ENCODE peak calls at places on chromosome 3, in four cellular contexts. One of them, this sample, is unnamed. For H3K27me3, the result is how much of the 10 kb centered on the place peaks cover.

GRCh38 chr3:4926892-4927291 is 52.3 kb upstream of the BHLHE40 start:
- DNase-seq in body of pancreas: no peak
- DNase-seq in mammary epithelial cell: no peak
- DNase-seq in dorsolateral prefrontal cortex: no peak
- DNase-seq in this sample: no peak

GRCh38 chr3:380801-381200 is 184.2 kb downstream of the CHL1 start:
- DNase-seq in body of pancreas: no peak
- DNase-seq in dorsolateral prefrontal cortex: no peak
- DNase-seq in mammary epithelial cell: no peak
- DNase-seq in this sample: no peak

GRCh38 chr3:112508860-112509259 is 9.6 kb upstream of the BTLA start:
- DNase-seq in mammary epithelial cell: no peak
- DNase-seq in body of pancreas: no peak
- DNase-seq in dorsolateral prefrontal cortex: no peak
- DNase-seq in this sample: no peak

GRCh38 chr3:133369041-133369440 is 30.8 kb upstream of the BFSP2 start:
- DNase-seq in mammary epithelial cell: no peak
- DNase-seq in body of pancreas: no peak
- DNase-seq in dorsolateral prefrontal cortex: no peak
- DNase-seq in this sample: no peak

GRCh38 chr3:181250714-181251113 is 261.2 kb upstream of the DNAJC19 start:
- DNase-seq in body of pancreas: no peak
- DNase-seq in mammary epithelial cell: no peak
- DNase-seq in dorsolateral prefrontal cortex: no peak
- DNase-seq in this sample: no peak

GRCh38 chr3:138348107-138348949 is at the start of gene MRAS:
- DNase-seq in body of pancreas: peak
- DNase-seq in mammary epithelial cell: peak
- DNase-seq in dorsolateral prefrontal cortex: peak
- DNase-seq in this sample: peak

GRCh38 chr3:14988988-14989394 is 41.6 kb downstream of the NR2C2 start:
- DNase-seq in dorsolateral prefrontal cortex: no peak
- DNase-seq in mammary epithelial cell: no peak
- DNase-seq in body of pancreas: no peak
- DNase-seq in this sample: no peak

GRCh38 chr3:125959317-125960065 is 9.5 kb upstream of the ROPN1B start:
- DNase-seq in mammary epithelial cell: no peak
- DNase-seq in dorsolateral prefrontal cortex: no peak
- DNase-seq in body of pancreas: no peak
- DNase-seq in this sample: no peak

GRCh38 chr3:1292571-1292970 is 199.7 kb downstream of the CNTN6 start:
- DNase-seq in mammary epithelial cell: no peak
- DNase-seq in body of pancreas: no peak
- DNase-seq in dorsolateral prefrontal cortex: no peak
- DNase-seq in this sample: no peak

GRCh38 chr3:160141485-160142185 is 83.6 kb upstream of the C3orf80 start:
- DNase-seq in dorsolateral prefrontal cortex: no peak
- DNase-seq in mammary epithelial cell: no peak
- DNase-seq in body of pancreas: no peak
- DNase-seq in this sample: no peak

GRCh38 chr3:4656646-4657318 is 163.6 kb downstream of the ITPR1 start:
- DNase-seq in body of pancreas: no peak
- DNase-seq in mammary epithelial cell: no peak
- DNase-seq in dorsolateral prefrontal cortex: no peak
- DNase-seq in this sample: no peak

GRCh38 chr3:56928379-56929068 is 126.8 kb upstream of the ARHGEF3 start:
- DNase-seq in dorsolateral prefrontal cortex: no peak
- DNase-seq in body of pancreas: no peak
- DNase-seq in mammary epithelial cell: no peak
- DNase-seq in this sample: peak

GRCh38 chr3:151593923-151594322 is 133.1 kb upstream of the IGSF10 start:
- DNase-seq in dorsolateral prefrontal cortex: no peak
- DNase-seq in body of pancreas: no peak
- DNase-seq in mammary epithelial cell: no peak
- DNase-seq in this sample: no peak

GRCh38 chr3:164912916-164913315 is 165.4 kb downstream of the SI start:
- DNase-seq in body of pancreas: no peak
- DNase-seq in mammary epithelial cell: no peak
- DNase-seq in dorsolateral prefrontal cortex: no peak
- DNase-seq in this sample: no peak

GRCh38 chr3:59185586-59186381 is 136.0 kb upstream of the CFAP20DC start:
- DNase-seq in body of pancreas: no peak
- DNase-seq in mammary epithelial cell: peak
- DNase-seq in dorsolateral prefrontal cortex: no peak
- DNase-seq in this sample: no peak

GRCh38 chr3:106208266-106208665 is 339.5 kb upstream of the CBLB start:
- DNase-seq in mammary epithelial cell: no peak
- DNase-seq in body of pancreas: no peak
- DNase-seq in dorsolateral prefrontal cortex: no peak
- DNase-seq in this sample: no peak

GRCh38 chr3:44999782-45000181 is 23.7 kb downstream of the EXOSC7 start:
- DNase-seq in dorsolateral prefrontal cortex: no peak
- DNase-seq in body of pancreas: peak
- DNase-seq in mammary epithelial cell: no peak
- DNase-seq in this sample: no peak

GRCh38 chr3:105367063-105367405 is 325 bp downstream of the ALCAM start:
- DNase-seq in body of pancreas: peak
- DNase-seq in dorsolateral prefrontal cortex: peak
- DNase-seq in mammary epithelial cell: no peak
- DNase-seq in this sample: peak

GRCh38 chr3:70849911-70850699 is 537.7 kb upstream of the MDFIC2 start:
- DNase-seq in body of pancreas: no peak
- DNase-seq in dorsolateral prefrontal cortex: no peak
- DNase-seq in mammary epithelial cell: peak
- DNase-seq in this sample: no peak

GRCh38 chr3:17955411-17955810 is 213.0 kb upstream of the TBC1D5 start:
- DNase-seq in body of pancreas: no peak
- DNase-seq in dorsolateral prefrontal cortex: no peak
- DNase-seq in mammary epithelial cell: no peak
- DNase-seq in this sample: no peak

GRCh38 chr3:129936757-129937156 is 37.8 kb upstream of the TRH start:
- DNase-seq in mammary epithelial cell: peak
- DNase-seq in body of pancreas: peak
- DNase-seq in dorsolateral prefrontal cortex: no peak
- DNase-seq in this sample: no peak

GRCh38 chr3:87082806-87083440 is 92.0 kb upstream of the VGLL3 start:
- DNase-seq in body of pancreas: no peak
- DNase-seq in mammary epithelial cell: peak
- DNase-seq in dorsolateral prefrontal cortex: no peak
- DNase-seq in this sample: no peak

GRCh38 chr3:181629029-181629428 is 82.7 kb upstream of the SOX2 start:
- DNase-seq in dorsolateral prefrontal cortex: no peak
- DNase-seq in body of pancreas: no peak
- DNase-seq in mammary epithelial cell: peak
- DNase-seq in this sample: no peak

GRCh38 chr3:126124148-126124868 is 40.4 kb upstream of the SLC41A3 start:
- DNase-seq in mammary epithelial cell: no peak
- DNase-seq in dorsolateral prefrontal cortex: peak
- DNase-seq in body of pancreas: peak
- DNase-seq in this sample: peak

GRCh38 chr3:45554001-45554691 is 40.4 kb upstream of the LIMD1 start:
- DNase-seq in body of pancreas: no peak
- DNase-seq in mammary epithelial cell: no peak
- DNase-seq in dorsolateral prefrontal cortex: no peak
- DNase-seq in this sample: no peak

GRCh38 chr3:26636328-26636727 is 13.8 kb downstream of the LRRC3B start:
- DNase-seq in body of pancreas: no peak
- DNase-seq in mammary epithelial cell: no peak
- DNase-seq in dorsolateral prefrontal cortex: no peak
- DNase-seq in this sample: no peak

GRCh38 chr3:58666683-58667082 is at the start of gene FAM3D:
- DNase-seq in dorsolateral prefrontal cortex: no peak
- DNase-seq in mammary epithelial cell: no peak
- DNase-seq in body of pancreas: no peak
- DNase-seq in this sample: no peak

GRCh38 chr3:112653881-112654300 is 12.9 kb upstream of the CCDC80 start:
- DNase-seq in body of pancreas: no peak
- DNase-seq in mammary epithelial cell: peak
- DNase-seq in dorsolateral prefrontal cortex: no peak
- DNase-seq in this sample: no peak

GRCh38 chr3:142244056-142244455 is 18.7 kb upstream of the GK5 start:
- DNase-seq in mammary epithelial cell: no peak
- DNase-seq in dorsolateral prefrontal cortex: no peak
- DNase-seq in body of pancreas: no peak
- DNase-seq in this sample: no peak

GRCh38 chr3:72982653-72983366 is 13.8 kb upstream of the PPP4R2 start:
- DNase-seq in body of pancreas: no peak
- DNase-seq in dorsolateral prefrontal cortex: no peak
- DNase-seq in mammary epithelial cell: no peak
- DNase-seq in this sample: no peak

GRCh38 chr3:123096126-123096525 is 29.3 kb downstream of the PDIA5 start:
- DNase-seq in body of pancreas: no peak
- DNase-seq in mammary epithelial cell: no peak
- DNase-seq in dorsolateral prefrontal cortex: no peak
- DNase-seq in this sample: no peak

DNA sequence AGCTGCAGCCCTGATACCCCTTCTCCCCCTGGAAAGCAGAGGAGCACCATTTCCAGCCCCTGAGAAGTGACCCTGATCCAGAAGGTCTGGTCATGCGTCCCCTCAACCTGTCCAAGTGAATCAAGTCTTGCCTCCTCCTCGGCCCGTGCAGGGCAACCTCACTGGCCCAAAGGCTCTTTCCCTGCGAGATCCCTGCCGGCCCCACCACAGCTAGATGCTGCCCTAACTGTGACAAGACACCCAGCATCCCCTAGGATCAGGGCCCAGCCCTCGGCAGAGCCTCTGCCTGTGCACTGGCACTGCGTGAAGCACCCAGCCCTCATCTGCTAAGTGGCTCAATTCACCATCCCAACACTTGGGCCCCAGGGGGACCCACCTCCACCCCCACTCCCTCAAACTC is 155.1 kb downstream of the NUP210 start:
- DNase-seq in mammary epithelial cell: no peak
- DNase-seq in body of pancreas: no peak
- DNase-seq in dorsolateral prefrontal cortex: no peak
- DNase-seq in this sample: no peak
- H3K27me3 ChIP-seq in mammary epithelial cell: under half
- H3K27me3 ChIP-seq in body of pancreas: under half
- H3K27me3 ChIP-seq in dorsolateral prefrontal cortex: under half
- H3K27me3 ChIP-seq in this sample: under half

GRCh38 chr3:187971629-187972028 is 182.3 kb upstream of the LPP start:
- DNase-seq in dorsolateral prefrontal cortex: no peak
- DNase-seq in mammary epithelial cell: no peak
- DNase-seq in body of pancreas: no peak
- DNase-seq in this sample: no peak
- TF ChIP-seq CTCF in dorsolateral prefrontal cortex: no peak
- TF ChIP-seq CTCF in mammary epithelial cell: no peak
- TF ChIP-seq CTCF in body of pancreas: no peak
- TF ChIP-seq CTCF in this sample: no peak

GRCh38 chr3:185629554-185630181 is 43.6 kb downstream of the SENP2 start:
- DNase-seq in mammary epithelial cell: no peak
- DNase-seq in dorsolateral prefrontal cortex: no peak
- DNase-seq in body of pancreas: no peak
- DNase-seq in this sample: no peak
- H3K27ac ChIP-seq in mammary epithelial cell: no peak
- H3K27ac ChIP-seq in dorsolateral prefrontal cortex: no peak
- H3K27ac ChIP-seq in body of pancreas: peak
- H3K27ac ChIP-seq in this sample: no peak

GRCh38 chr3:50201573-50202315 is 3.3 kb upstream of the SLC38A3 start:
- DNase-seq in body of pancreas: peak
- DNase-seq in mammary epithelial cell: no peak
- DNase-seq in dorsolateral prefrontal cortex: no peak
- DNase-seq in this sample: no peak

GRCh38 chr3:50204052-50204803 is 843 bp upstream of the SLC38A3 start:
- DNase-seq in dorsolateral prefrontal cortex: no peak
- DNase-seq in mammary epithelial cell: no peak
- DNase-seq in body of pancreas: no peak
- DNase-seq in this sample: no peak

GRCh38 chr3:50203113-50203852 is 1.8 kb upstream of the SLC38A3 start:
- DNase-seq in dorsolateral prefrontal cortex: no peak
- DNase-seq in mammary epithelial cell: no peak
- DNase-seq in body of pancreas: peak
- DNase-seq in this sample: no peak

GRCh38 chr3:50204804-50205718 is at the start of gene SLC38A3:
- DNase-seq in mammary epithelial cell: no peak
- DNase-seq in body of pancreas: peak
- DNase-seq in dorsolateral prefrontal cortex: no peak
- DNase-seq in this sample: no peak

DNA sequence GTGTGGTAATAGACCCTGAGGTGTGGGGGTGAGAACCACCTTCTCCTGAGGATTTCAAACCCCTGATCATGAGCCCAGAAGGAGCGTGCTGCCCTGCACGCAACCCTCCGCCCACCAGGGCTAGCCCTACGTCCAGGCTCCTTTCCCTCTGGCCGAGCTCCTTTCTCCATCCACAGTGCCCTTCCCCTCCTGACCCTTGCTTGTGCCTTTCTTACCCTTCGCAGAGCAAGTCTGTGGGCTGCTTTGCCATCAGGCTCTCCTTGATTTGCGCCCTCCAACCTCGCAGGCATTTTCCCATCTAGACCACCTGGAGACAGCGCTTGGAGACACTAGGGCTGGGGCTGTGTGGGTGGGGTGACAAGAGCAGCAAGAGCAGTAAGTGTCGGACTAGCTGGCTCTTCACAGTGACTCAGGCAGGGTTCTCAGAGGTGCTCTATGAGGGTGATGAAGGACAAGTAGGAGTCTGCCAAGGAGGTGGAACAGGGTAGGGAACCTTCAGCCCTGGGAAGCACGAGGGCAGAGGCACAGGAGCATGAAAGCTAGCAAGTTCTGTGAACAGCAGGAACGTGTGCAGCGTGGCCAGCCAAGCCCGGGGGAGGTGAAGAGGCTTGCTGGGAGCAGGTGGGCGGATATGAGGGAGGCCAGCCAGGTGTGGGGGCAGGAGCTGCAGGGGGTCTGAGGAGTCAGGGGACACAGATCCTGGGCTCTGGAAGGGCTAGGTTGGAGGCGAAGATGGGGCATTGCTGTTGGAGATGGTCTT is 2.5 kb upstream of the SLC38A3 start:
- DNase-seq in mammary epithelial cell: no peak
- DNase-seq in dorsolateral prefrontal cortex: no peak
- DNase-seq in body of pancreas: no peak
- DNase-seq in this sample: no peak
- H3K27me3 ChIP-seq in mammary epithelial cell: under half
- H3K27me3 ChIP-seq in dorsolateral prefrontal cortex: under half
- H3K27me3 ChIP-seq in body of pancreas: under half
- H3K27me3 ChIP-seq in this sample: half or more

This sample was measured in CD4-positive, alpha-beta T cell.